ENCODE peak calls at places on chromosomes 13 and 19, in six cellular contexts. F is CD8-positive, alpha-beta T cell; I is naive thymus-derived CD4-positive, alpha-beta T cell; W is A549; Y is hepatocyte; R is adrenal gland. P is an unnamed sample. For H3K4me1, the result is how much of the 10 kb centered on the place peaks cover.

GRCh38 chr13:41401371-41401770 is 56.0 kb upstream of the RGCC start:
- DNase-seq in I (no peak), R (no peak), Y (no peak), F (no peak), W (peak), P (no peak)

GRCh38 chr13:36214163-36214921 is at the start of gene SOHLH2:
- DNase-seq in Y (no peak), I (no peak), F (no peak), R (no peak), W (no peak), P (no peak)

GRCh38 chr13:63184693-63185092 is 1769.0 kb upstream of the PCDH20 start:
- DNase-seq in Y (no peak), R (no peak), W (peak), F (no peak), I (no peak), P (no peak)

GRCh38 chr19:44019498-44019897 is 5.7 kb upstream of the ZNF222 start:
- DNase-seq in W (no peak), R (no peak), I (no peak), Y (no peak), F (no peak), P (no peak)

GRCh38 chr19:31818740-31819228 is 469.5 kb upstream of the TSHZ3 start:
- DNase-seq in R (no peak), F (no peak), I (no peak), W (no peak), Y (no peak), P (no peak)

GRCh38 chr13:40181203-40181845 is 485.1 kb downstream of the FOXO1 start:
- DNase-seq in F (no peak), I (no peak), R (no peak), W (peak), Y (peak), P (no peak)

GRCh38 chr13:73593199-73593765 is 534.5 kb downstream of the KLF5 start:
- DNase-seq in R (no peak), Y (peak), F (no peak), W (no peak), I (no peak), P (no peak)

GRCh38 chr19:17073869-17074627 is 1.2 kb downstream of the HAUS8 start:
- DNase-seq in R (no peak), W (no peak), F (no peak), I (no peak), Y (no peak), P (peak)

GRCh38 chr19:12800873-12801465 is 631 bp downstream of the PRDX2 start:
- DNase-seq in I (no peak), Y (peak), W (no peak), F (no peak), R (peak), P (no peak)

GRCh38 chr13:112619730-112620639 is 32.0 kb upstream of the TUBGCP3 start:
- DNase-seq in W (peak), Y (peak), R (no peak), F (no peak), I (peak), P (no peak)

GRCh38 chr19:3979674-3980352 is 5.5 kb downstream of the EEF2 start:
- DNase-seq in R (no peak), I (no peak), F (no peak), Y (no peak), W (no peak), P (no peak)

GRCh38 chr13:41639237-41639904 is 182.0 kb downstream of the RGCC start:
- DNase-seq in F (no peak), I (no peak), R (no peak), W (no peak), Y (no peak), P (no peak)

GRCh38 chr19:7833225-7834156 is 3.5 kb downstream of the EVI5L start:
- DNase-seq in Y (no peak), I (no peak), F (no peak), W (peak), R (peak), P (no peak)

GRCh38 chr13:31725841-31726240 is 13.5 kb upstream of the RXFP2 start:
- DNase-seq in F (no peak), Y (no peak), I (no peak), W (no peak), R (no peak), P (no peak)

GRCh38 chr19:16371540-16371986 is 46.9 kb downstream of the KLF2 start:
- DNase-seq in W (no peak), I (peak), F (peak), Y (no peak), R (peak), P (peak)

GRCh38 chr19:17328517-17329060 is 6.1 kb downstream of the ANO8 start:
- DNase-seq in Y (peak), R (no peak), W (no peak), F (peak), I (no peak), P (peak)

GRCh38 chr19:8302734-8303133 is 5.4 kb downstream of the CD320 start:
- DNase-seq in I (no peak), W (no peak), Y (no peak), R (no peak), F (no peak), P (no peak)

GRCh38 chr13:111867657-111868056 is 199.3 kb upstream of the SOX1 start:
- DNase-seq in W (no peak), F (no peak), Y (no peak), R (no peak), I (no peak), P (no peak)

GRCh38 chr13:99980201-99981114 is 1.1 kb upstream of the ZIC2 start:
- DNase-seq in F (peak), W (peak), I (no peak), R (peak), Y (peak), P (peak)

GRCh38 chr13:36766295-36766694 is 52.7 kb upstream of the RFXAP start:
- DNase-seq in I (no peak), Y (no peak), W (peak), F (no peak), R (no peak), P (no peak)

GRCh38 chr13:32881074-32881791 is 135.0 kb upstream of the KL start:
- DNase-seq in I (no peak), F (no peak), Y (peak), W (no peak), R (no peak), P (no peak)

GRCh38 chr19:29587518-29587986 is 18.5 kb upstream of the POP4 start:
- DNase-seq in W (no peak), F (peak), Y (no peak), I (no peak), R (no peak), P (peak)

GRCh38 chr13:42996584-42996983 is 4.5 kb upstream of the EPSTI1 start:
- DNase-seq in I (no peak), Y (no peak), R (no peak), W (peak), F (no peak), P (no peak)

GRCh38 chr13:90177519-90177918 is 1170.0 kb upstream of the MIR17HG start:
- DNase-seq in F (no peak), Y (no peak), I (no peak), W (no peak), R (no peak), P (no peak)

GRCh38 chr13:111178417-111178816 is 63.3 kb downstream of the ARHGEF7 start:
- DNase-seq in Y (no peak), I (no peak), W (no peak), F (no peak), R (no peak), P (no peak)

GRCh38 chr13:107866007-107866665 is 349.2 kb downstream of the LIG4 start:
- DNase-seq in R (no peak), W (peak), I (no peak), Y (peak), F (no peak), P (no peak)

GRCh38 chr13:52127783-52128702 is 830 bp downstream of the NEK5 start:
- DNase-seq in W (peak), Y (peak), F (peak), R (peak), I (peak), P (peak)

GRCh38 chr19:556611-557382 is 12.9 kb downstream of the GZMM start:
- DNase-seq in R (no peak), F (no peak), I (no peak), Y (no peak), W (no peak), P (no peak)

GRCh38 chr19:554817-555216 is 11.0 kb downstream of the GZMM start:
- DNase-seq in R (no peak), Y (no peak), W (no peak), F (no peak), I (no peak), P (no peak)

GRCh38 chr19:558770-559439 is 13.5 kb upstream of the BSG start:
- DNase-seq in F (no peak), Y (no peak), I (no peak), R (no peak), W (no peak), P (no peak)

DNA sequence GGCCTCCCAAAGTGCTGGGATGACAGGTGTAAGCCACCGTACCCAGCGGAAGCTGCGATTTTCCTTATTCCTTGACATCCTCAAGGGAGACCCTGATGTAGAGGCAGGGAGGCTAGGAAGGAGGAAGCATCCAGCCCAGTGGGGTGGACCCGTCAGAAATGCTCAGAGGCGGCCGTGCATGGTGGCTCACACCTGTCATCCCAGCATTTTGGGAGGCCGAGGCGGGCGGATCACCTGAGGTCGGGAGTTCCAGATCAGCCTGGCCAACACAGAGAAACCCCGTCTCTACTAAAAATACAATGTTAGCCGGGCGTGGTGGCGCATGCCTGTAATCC is 11.6 kb downstream of the GZMM start:
- DNase-seq in F (no peak), R (no peak), Y (no peak), I (no peak), W (no peak), P (no peak)
- H3K27ac ChIP-seq in F (no peak), R (no peak), Y (no peak), I (no peak), W (peak), P (no peak)

DNA sequence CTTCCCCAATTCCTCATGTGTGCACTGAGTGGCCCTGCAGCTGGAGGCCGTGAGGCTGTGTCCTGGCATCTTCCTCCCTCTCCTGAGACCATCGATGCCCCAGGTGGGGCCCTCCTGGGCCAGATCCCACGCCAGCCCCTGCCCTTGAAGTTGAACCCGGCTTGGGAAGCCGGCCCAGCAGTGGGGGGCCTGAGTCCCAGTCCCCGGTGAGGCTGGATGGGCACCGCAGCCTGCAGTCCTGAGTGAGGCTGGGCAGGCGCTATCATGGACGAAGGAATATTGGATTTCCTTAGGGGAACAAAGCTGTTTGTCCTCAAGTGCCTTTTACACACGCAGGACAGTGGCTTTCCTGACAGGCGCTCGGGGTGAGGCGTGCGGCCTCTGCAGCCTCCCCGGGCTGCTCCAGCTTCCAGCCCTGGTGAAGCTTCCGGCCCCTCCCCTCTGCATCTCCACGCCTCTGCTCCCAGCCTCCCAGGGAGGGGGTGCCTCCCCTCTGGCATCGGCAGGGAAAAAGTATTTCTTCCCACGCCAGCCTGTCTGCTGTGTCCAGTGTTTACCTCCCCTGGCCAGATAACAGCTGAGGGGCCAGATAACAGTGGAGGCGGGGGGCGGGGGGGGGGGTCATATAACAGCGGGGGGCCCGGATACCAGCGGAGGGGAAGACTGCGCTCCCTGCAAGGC is 159.5 kb downstream of the KDM4B start:
- DNase-seq in R (peak), F (no peak), W (no peak), I (no peak), Y (peak), P (no peak)
- H3K4me1 ChIP-seq in R (under half), F (under half), W (under half), I (under half), Y (half or more), P (under half)

GRCh38 chr19:49364083-49364687 is 508 bp downstream of the DKKL1 start:
- DNase-seq in W (no peak), I (no peak), Y (no peak), R (no peak), F (no peak), P (no peak)
- H3K4me3 ChIP-seq in W (peak), I (peak), Y (peak), R (peak), F (peak), P (no peak)

GRCh38 chr19:10797078-10797477 is 38.9 kb downstream of the TMED1 start:
- DNase-seq in I (no peak), R (no peak), Y (no peak), F (peak), W (no peak), P (peak)
- H3K27ac ChIP-seq in I (peak), R (no peak), Y (no peak), F (peak), W (no peak), P (peak)

DNA sequence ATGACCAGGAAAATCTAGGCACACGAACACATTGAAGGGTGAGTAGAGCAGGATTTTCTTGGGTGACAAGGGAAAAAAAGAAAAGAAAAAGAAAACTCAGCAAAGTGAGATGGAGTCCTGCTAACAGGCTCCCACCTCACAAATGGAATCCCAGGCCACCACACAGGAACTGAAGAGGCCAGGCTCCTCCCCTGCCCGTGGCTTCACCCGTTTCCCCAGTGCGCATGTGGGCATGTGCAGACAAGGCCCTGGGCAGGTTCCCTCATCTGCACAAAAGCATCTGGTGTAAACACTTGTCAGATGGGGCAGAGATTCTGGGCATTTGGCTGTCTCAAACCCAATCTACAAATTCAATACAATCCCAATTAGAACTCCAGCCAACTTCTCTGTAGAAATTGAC is 24.5 kb downstream of the CFAP97D2 start:
- DNase-seq in R (no peak), W (no peak), F (peak), Y (no peak), I (no peak), P (no peak)
- H3K4me1 ChIP-seq in R (under half), W (under half), F (under half), Y (under half), I (under half), P (under half)

GRCh38 chr13:23856008-23856750 is 33.0 kb downstream of the MIPEP start:
- DNase-seq in R (no peak), W (no peak), I (no peak), F (no peak), Y (no peak), P (no peak)

GRCh38 chr13:23852351-23852750 is 36.8 kb downstream of the MIPEP start:
- DNase-seq in W (no peak), Y (no peak), R (no peak), F (no peak), I (no peak), P (no peak)

GRCh38 chr13:23858586-23858985 is 30.6 kb downstream of the MIPEP start:
- DNase-seq in Y (no peak), I (no peak), R (no peak), W (no peak), F (no peak), P (no peak)

GRCh38 chr13:23859455-23859854 is 29.7 kb downstream of the MIPEP start:
- DNase-seq in R (no peak), W (peak), Y (no peak), I (no peak), F (no peak), P (no peak)

DNA sequence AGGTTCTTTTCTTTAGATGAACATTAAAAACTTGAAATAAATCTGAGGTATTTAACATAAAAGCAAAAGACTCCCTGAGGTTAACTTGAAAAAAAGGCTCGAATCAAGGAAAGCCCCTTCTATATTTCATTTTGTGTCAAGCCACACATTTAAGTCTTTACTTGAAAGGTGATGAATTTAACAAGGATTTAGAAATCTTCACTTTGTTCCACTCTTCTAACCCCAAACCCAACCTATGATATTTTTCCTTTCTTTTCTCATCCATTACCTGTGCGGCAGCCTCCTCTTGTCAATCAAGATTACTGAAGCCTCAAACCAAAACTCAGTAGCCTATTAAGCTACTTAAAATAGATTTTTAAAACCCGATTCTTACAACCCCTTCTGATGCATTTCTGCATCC is 33.8 kb downstream of the MIPEP start:
- DNase-seq in F (no peak), I (no peak), Y (no peak), R (no peak), W (no peak), P (no peak)
- H3K4me3 ChIP-seq in F (no peak), I (no peak), Y (no peak), R (no peak), W (no peak), P (no peak)

DNA sequence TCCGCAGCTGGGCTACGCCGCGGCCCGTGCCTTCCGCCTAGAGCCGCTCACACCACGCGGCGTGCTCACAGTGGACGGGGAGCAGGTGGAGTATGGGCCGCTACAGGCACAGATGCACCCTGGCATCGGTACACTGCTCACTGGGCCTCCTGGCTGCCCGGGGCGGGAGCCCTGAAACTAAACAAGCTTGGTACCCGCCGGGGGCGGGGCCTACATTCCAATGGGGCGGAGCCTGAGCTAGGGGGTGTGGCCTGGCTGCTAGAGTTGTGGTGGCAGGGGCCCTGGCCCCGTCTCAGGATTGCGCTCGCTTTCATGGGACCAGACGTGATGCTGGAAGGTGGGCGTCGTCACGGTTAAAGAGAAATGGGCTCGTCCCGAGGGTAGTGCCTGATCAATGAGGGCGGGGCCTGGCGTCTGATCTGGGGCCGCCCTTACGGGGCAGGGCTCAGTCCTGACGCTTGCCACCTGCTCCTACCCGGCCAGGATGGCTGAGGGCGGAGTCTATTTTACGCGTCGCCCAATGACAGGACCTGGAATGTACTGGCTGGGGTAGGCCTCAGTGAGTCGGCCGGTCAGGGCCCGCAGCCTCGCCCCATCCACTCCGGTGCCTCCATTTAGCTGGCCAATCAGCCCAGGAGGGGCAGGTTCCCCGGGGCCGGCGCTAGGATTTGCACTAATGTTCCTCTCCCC is 7.4 kb downstream of the DBP start:
- DNase-seq in W (no peak), R (peak), I (no peak), Y (peak), F (no peak), P (no peak)
- H3K27ac ChIP-seq in W (no peak), R (peak), I (no peak), Y (peak), F (no peak), P (no peak)

P was measured in CD4-positive, CD25-positive, alpha-beta regulatory T cell.